ENCODE peak calls at places on chromosomes 5 and 9, in four cellular contexts. P, N, J and R are unnamed samples.

GRCh38 chr5:177303121-177303924 is at the start of the genes PRELID1 and RAB24:
- DNase-seq in N (peak), J (peak), P (peak), R (peak)

GRCh38 chr5:115351356-115352195 is 55.1 kb upstream of the CCDC112 start:
- DNase-seq in J (peak), N (peak), P (no peak), R (no peak)

GRCh38 chr5:146060221-146060585 is 45.2 kb downstream of the PLAC8L1 start:
- DNase-seq in J (no peak), P (no peak), N (no peak), R (no peak)

GRCh38 chr5:143879646-143880045 is 67.7 kb downstream of the HMHB1 start:
- DNase-seq in P (no peak), N (no peak), J (no peak), R (no peak)

GRCh38 chr9:122954253-122954691 is 13.5 kb downstream of the RABGAP1 start:
- DNase-seq in N (peak), J (peak), P (no peak), R (peak)

GRCh38 chr5:40277161-40277906 is 402.4 kb upstream of the PTGER4 start:
- DNase-seq in N (no peak), P (no peak), J (no peak), R (no peak)

GRCh38 chr9:113388833-113389232 is 12.0 kb upstream of the HDHD3 start:
- DNase-seq in J (no peak), P (no peak), N (no peak), R (no peak)

GRCh38 chr5:132489871-132490483 is 596 bp downstream of the IRF1 start:
- DNase-seq in N (peak), P (peak), J (peak), R (no peak)

GRCh38 chr5:109450129-109450877 is 40.5 kb upstream of the PJA2 start:
- DNase-seq in P (no peak), N (no peak), J (no peak), R (no peak)

GRCh38 chr5:129977810-129978209 is 73.5 kb downstream of the CHSY3 start:
- DNase-seq in P (no peak), J (no peak), N (no peak), R (no peak)

GRCh38 chr5:64625678-64626077 is 64.6 kb upstream of the SHISAL2B start:
- DNase-seq in J (peak), P (peak), N (peak), R (peak)

GRCh38 chr9:23532282-23532681 is 293.8 kb downstream of the ELAVL2 start:
- DNase-seq in N (no peak), J (no peak), P (no peak), R (no peak)

GRCh38 chr5:88845081-88845697 is 37.8 kb downstream of the MEF2C start:
- DNase-seq in J (no peak), P (no peak), N (no peak), R (no peak)

GRCh38 chr5:88713818-88714217 is 169.2 kb downstream of the MEF2C start:
- DNase-seq in J (no peak), P (no peak), N (no peak), R (no peak)

GRCh38 chr9:130294664-130295063 is 29.1 kb downstream of the HMCN2 start:
- DNase-seq in P (no peak), J (no peak), N (no peak), R (no peak)

GRCh38 chr9:16543691-16544090 is 326.8 kb downstream of the BNC2 start:
- DNase-seq in J (no peak), N (peak), P (no peak), R (no peak)

GRCh38 chr5:141560725-141561483 is 57.9 kb downstream of the DIAPH1 start:
- DNase-seq in J (peak), P (peak), N (peak), R (peak)

GRCh38 chr9:118170032-118170955 is 466.1 kb downstream of the TLR4 start:
- DNase-seq in P (peak), J (peak), N (peak), R (peak)

GRCh38 chr5:113020461-113021273 is 44.1 kb downstream of the DCP2 start:
- DNase-seq in N (peak), P (no peak), J (peak), R (peak)

GRCh38 chr5:121029536-121030245 is 565.6 kb downstream of the PRR16 start:
- DNase-seq in N (no peak), J (no peak), P (no peak), R (no peak)

GRCh38 chr5:173577817-173578216 is 38.6 kb downstream of the BOD1 start:
- DNase-seq in J (no peak), N (no peak), P (no peak), R (no peak)

GRCh38 chr5:122077451-122078115 is 476 bp downstream of the LOX start:
- DNase-seq in P (peak), J (no peak), N (no peak), R (no peak)

GRCh38 chr5:163437309-163438182 is at the start of gene CCNG1:
- DNase-seq in P (peak), J (peak), N (peak), R (peak)

DNA sequence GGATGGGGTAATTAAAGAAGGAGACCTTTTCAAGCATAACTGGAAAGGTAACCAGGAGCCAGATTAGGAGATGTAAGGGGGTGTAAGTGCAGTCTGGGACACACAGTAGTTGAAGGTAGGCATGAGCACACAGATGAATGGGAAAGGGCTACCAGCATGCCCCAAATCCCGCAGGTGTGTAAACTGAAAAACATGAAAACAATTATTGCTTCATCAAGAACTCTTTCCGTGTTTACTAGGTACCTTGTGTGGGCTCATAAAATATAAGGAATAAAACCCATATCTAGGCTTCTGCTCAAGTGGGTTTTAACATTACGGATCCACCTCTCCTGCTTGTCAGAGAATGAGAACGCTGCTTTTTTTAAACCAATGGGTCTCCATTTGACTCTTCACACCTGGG is 1.1 kb downstream of the MAPKAP1 start:
- DNase-seq in J (no peak), P (no peak), N (no peak), R (no peak)
- H3K4me3 ChIP-seq in J (peak), P (peak), N (peak), R (peak)

GRCh38 chr5:136192526-136193395 is at the start of gene SMIM32:
- DNase-seq in J (no peak), N (peak), P (peak), R (no peak)
- H3K4me3 ChIP-seq in J (peak), N (peak), P (peak), R (peak)

DNA sequence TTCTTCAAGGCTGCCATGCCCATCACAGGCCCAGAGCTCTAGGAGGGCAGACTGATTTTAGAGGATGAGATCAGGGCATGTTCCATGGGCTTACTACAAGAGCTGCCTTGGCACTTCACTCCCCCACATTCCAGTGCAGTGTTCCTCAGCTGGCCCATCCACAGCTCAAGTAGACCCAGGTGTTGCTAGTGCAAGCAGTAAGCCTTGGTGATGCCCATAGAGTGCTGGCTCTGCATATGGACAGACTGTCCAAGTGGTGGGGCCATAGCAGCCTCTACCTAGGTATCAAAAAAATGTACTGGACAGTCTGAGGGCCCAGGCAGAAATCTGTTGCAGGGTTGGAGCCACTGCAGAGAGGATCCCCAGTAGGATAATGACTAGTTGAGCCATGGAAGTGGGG is 366.6 kb downstream of the FGF10 start:
- DNase-seq in J (no peak), N (no peak), P (no peak), R (no peak)
- H3K4me3 ChIP-seq in J (no peak), N (no peak), P (no peak), R (no peak)

GRCh38 chr5:95942414-95942813 is 19.2 kb downstream of the ELL2 start:
- DNase-seq in J (no peak), P (no peak), N (no peak), R (no peak)
- H3K4me3 ChIP-seq in J (no peak), P (no peak), N (no peak), R (no peak)

GRCh38 chr9:77909306-77909705 is 122.3 kb downstream of the GNAQ start:
- DNase-seq in J (no peak), P (no peak), N (no peak), R (no peak)

GRCh38 chr9:77910216-77910615 is 121.4 kb downstream of the GNAQ start:
- DNase-seq in N (peak), J (no peak), P (no peak), R (no peak)

GRCh38 chr9:77908293-77908692 is 123.3 kb downstream of the GNAQ start:
- DNase-seq in J (no peak), N (no peak), P (no peak), R (no peak)

GRCh38 chr9:77906991-77907390 is 124.6 kb downstream of the GNAQ start:
- DNase-seq in J (no peak), P (no peak), N (no peak), R (no peak)

DNA sequence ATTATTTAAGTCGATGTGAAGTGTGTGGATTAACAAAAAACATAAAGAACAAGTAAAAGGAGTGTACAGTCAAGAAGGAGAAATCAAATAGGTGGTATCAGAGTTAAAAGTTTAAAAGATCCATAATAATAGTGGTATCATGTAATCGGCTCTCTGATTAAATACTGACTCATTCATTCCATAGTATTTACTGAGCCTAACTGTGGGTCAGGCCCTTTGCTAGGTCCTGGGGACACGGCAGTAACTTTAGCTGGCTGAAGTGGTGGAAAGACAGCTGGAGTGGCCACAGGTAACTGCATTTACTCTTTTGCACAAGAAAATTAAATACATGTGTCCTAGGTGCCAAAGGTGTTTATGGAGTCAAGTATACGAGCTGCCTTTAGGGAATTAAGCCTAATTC is 124.0 kb downstream of the GNAQ start:
- DNase-seq in J (no peak), P (no peak), N (peak), R (no peak)
- H3K4me3 ChIP-seq in J (no peak), P (no peak), N (no peak), R (no peak)

GRCh38 chr9:128392302-128393152 is 21.4 kb downstream of the URM1 start:
- DNase-seq in N (no peak), J (no peak), P (no peak), R (no peak)

GRCh38 chr9:128390813-128391711 is 19.9 kb downstream of the URM1 start:
- DNase-seq in J (no peak), N (no peak), P (no peak), R (no peak)

GRCh38 chr9:128393171-128393761 is 22.1 kb downstream of the URM1 start:
- DNase-seq in P (no peak), N (no peak), J (no peak), R (no peak)

GRCh38 chr9:128390150-128390812 is 19.1 kb downstream of the URM1 start:
- DNase-seq in J (no peak), P (no peak), N (no peak), R (no peak)

DNA sequence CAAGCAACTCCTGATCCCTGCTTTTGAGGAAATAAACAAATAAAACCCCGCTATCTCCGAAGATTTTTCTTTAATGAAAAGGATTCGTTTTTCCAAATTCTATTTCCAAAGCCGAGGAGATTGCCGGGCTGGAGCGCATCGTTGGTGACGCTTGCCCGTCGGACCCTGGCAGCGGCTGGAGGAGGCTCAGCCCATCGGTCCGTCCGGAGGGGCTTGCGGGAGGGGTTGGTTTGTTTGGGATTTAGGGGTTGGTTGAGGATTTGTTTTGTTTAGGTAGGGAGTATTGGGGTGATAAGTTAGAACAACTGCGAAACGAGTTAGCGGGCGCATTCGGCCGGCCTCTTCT is 20.8 kb downstream of the URM1 start:
- DNase-seq in P (no peak), N (no peak), J (no peak), R (no peak)
- H3K4me3 ChIP-seq in P (no peak), N (no peak), J (no peak), R (no peak)

GRCh38 chr5:124952566-124952965 is 206.1 kb upstream of the ZNF608 start:
- DNase-seq in P (no peak), J (no peak), N (no peak), R (no peak)
- H3K4me3 ChIP-seq in P (no peak), J (no peak), N (no peak), R (no peak)

DNA sequence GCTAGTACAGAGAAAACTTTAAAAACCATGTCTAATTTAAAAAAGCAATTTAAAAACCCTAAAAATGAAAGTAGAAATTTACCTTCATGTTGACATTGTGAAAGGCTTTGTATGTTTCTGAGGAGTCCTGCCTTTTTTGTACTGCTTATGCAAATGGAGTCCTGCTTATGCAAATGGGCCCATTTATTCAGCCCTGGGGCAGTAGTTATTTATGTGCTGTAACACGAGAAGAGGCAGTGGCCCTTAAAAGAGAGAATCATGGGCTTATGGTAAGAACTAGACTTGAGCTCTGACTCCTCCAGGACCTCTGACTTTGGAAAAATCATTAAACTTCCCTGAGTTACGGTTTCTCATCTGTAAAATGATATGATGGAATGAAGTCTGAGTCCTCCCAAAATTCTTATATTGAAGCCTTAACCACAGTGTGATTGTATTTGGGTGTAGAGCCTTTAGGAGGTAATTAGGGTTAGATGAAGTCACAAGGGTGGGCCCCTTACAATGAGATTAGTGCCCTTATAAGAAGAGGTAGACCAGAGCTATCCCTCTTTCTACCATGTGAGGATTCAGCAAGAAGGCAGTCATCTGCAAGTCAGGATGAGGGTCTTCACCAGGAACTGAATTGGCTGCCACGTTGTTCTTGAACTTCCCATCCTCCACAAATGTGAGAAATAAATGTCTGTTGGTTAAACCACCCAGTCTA is 447.8 kb upstream of the CD180 start:
- DNase-seq in N (no peak), P (no peak), J (no peak), R (no peak)
- H3K4me3 ChIP-seq in N (no peak), P (no peak), J (no peak), R (no peak)

GRCh38 chr5:179377421-179378115 is 32.3 kb upstream of the ADAMTS2 start:
- DNase-seq in P (no peak), N (no peak), J (no peak), R (no peak)
- H3K4me3 ChIP-seq in P (no peak), N (no peak), J (no peak), R (no peak)